ENCODE peak calls at places on chromosomes 1 and 21, in ten cellular contexts. P, R, N, S, B, Z, E, Y, G and C are unnamed samples.
A peak's percentile ranks its signal among the peaks of the same experiment; 100 is the strongest.

GRCh38 chr1:166925791-166926483 is 49.4 kb downstream of the ILDR2 start:
- DNase-seq in Z (no peak), Y (no peak), E (no peak), G (no peak), B (peak; percentile 10), P (no peak), S (peak; percentile 17), R (no peak), N (no peak), C (no peak)

GRCh38 chr1:244645414-244645813 is 7.5 kb upstream of the DESI2 start:
- DNase-seq in R (no peak), N (no peak), S (no peak), P (no peak), B (no peak), G (no peak), E (no peak), Z (no peak), Y (no peak), C (no peak)

GRCh38 chr1:224182057-224182865 is 779 bp upstream of the DEGS1 start:
- DNase-seq in R (no peak), Z (no peak), S (no peak), E (no peak), B (no peak), N (peak; percentile 86), Y (no peak), P (no peak), G (no peak), C (peak; percentile 48)

GRCh38 chr21:32826317-32827167 is 55.0 kb upstream of the PAXBP1 start:
- DNase-seq in N (peak; percentile 23), S (peak; percentile 23), E (peak; percentile 57), Y (no peak), R (no peak), B (peak; percentile 54), Z (no peak), G (no peak), P (peak; percentile 63), C (no peak)

GRCh38 chr1:58618303-58618702 is 41.3 kb upstream of the TACSTD2 start:
- DNase-seq in R (peak; percentile 4), E (no peak), Y (no peak), Z (no peak), P (peak; percentile 13), B (no peak), N (no peak), G (peak; percentile 46), S (no peak), C (no peak)

GRCh38 chr1:20551945-20552727 is at the start of gene FAM43B:
- DNase-seq in Z (peak; percentile 88), S (peak; percentile 84), B (peak; percentile 88), Y (peak; percentile 43), G (no peak), R (no peak), P (peak; percentile 62), E (peak; percentile 77), N (no peak), C (no peak)

GRCh38 chr1:221715321-221716169 is 26.3 kb downstream of the DUSP10 start:
- DNase-seq in Y (no peak), R (no peak), G (no peak), Z (no peak), S (no peak), P (peak; percentile 22), E (peak; percentile 92), N (no peak), B (peak; percentile 79), C (no peak)

GRCh38 chr1:227738820-227739219 is 3.6 kb downstream of the SNAP47 start:
- DNase-seq in Y (no peak), E (no peak), B (no peak), P (no peak), S (no peak), R (no peak), N (no peak), Z (no peak), G (no peak), C (no peak)

GRCh38 chr1:173341307-173341706 is 134.2 kb upstream of the TNFSF4 start:
- DNase-seq in R (no peak), G (no peak), P (no peak), Y (no peak), N (no peak), S (peak; percentile 29), Z (peak; percentile 57), E (no peak), B (no peak), C (no peak)

GRCh38 chr1:153945131-153945794 is 1.3 kb downstream of the DENND4B start:
- DNase-seq in R (no peak), Y (peak; percentile 60), G (peak; percentile 41), N (peak; percentile 87), S (peak; percentile 86), E (no peak), P (peak; percentile 55), B (no peak), Z (peak; percentile 88), C (peak; percentile 73)

DNA sequence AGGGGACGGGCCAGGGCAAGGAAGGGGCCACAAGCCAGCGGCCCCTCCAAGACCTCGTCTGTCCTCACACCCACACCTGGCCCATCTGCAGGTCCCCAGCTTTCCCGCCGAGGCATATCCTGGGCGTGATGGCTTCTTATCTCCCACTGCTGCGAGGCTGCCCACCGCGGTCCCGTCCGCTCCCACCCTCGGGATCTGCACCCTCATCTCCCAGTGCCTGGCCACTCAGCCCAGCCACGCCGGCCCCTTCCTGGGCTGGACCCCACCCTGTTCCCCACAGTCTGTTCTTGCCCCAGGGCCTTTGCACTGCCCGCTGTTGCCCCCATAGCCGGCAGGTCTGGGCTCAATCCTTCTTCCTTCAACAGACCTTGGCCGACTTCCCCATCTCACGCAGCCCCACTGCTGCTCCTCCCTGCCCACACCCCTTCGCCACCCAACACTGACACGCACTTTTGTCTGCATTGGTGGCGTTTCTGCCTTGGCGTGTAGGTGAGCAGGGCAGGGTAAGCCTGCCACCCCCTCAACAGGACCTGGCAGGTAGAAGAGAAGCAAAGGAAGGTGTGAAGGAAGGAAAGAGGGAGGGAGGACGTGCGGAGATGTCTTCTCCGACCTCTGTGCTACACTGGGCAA is 4.4 kb upstream of the TTC34 start:
- DNase-seq in E (no peak), R (no peak), N (no peak), G (no peak), P (no peak), B (no peak), S (no peak), Y (peak; percentile 10), Z (peak; percentile 5), C (no peak)
- H3K9me3 ChIP-seq in E (peaks cover 82% of the 10 kb centered on the region), R (no peaks in the 10 kb centered on the region), N (no peaks in the 10 kb centered on the region), G (no peaks in the 10 kb centered on the region), P (no peaks in the 10 kb centered on the region), B (no peaks in the 10 kb centered on the region), S (no peaks in the 10 kb centered on the region), Y (no peaks in the 10 kb centered on the region), Z (no peaks in the 10 kb centered on the region), C (no peaks in the 10 kb centered on the region)

GRCh38 chr1:2816786-2817185 is 15.3 kb upstream of the TTC34 start:
- DNase-seq in G (no peak), E (no peak), R (no peak), P (no peak), Y (peak; percentile 7), N (no peak), S (no peak), B (no peak), Z (no peak), C (no peak)

GRCh38 chr1:2819429-2819828 is 17.9 kb upstream of the TTC34 start:
- DNase-seq in P (no peak), Z (peak; percentile 11), S (no peak), G (no peak), R (no peak), Y (no peak), N (no peak), B (no peak), E (no peak), C (no peak)

GRCh38 chr1:2815551-2815950 is 14.1 kb upstream of the TTC34 start:
- DNase-seq in E (no peak), Y (no peak), P (no peak), Z (peak; percentile 9), G (no peak), B (no peak), R (no peak), N (no peak), S (no peak), C (no peak)

GRCh38 chr1:2819831-2820730 is 18.6 kb upstream of the TTC34 start:
- DNase-seq in G (no peak), S (no peak), P (no peak), E (no peak), Y (no peak), Z (peak; percentile 13), R (no peak), N (no peak), B (no peak), C (no peak)

DNA sequence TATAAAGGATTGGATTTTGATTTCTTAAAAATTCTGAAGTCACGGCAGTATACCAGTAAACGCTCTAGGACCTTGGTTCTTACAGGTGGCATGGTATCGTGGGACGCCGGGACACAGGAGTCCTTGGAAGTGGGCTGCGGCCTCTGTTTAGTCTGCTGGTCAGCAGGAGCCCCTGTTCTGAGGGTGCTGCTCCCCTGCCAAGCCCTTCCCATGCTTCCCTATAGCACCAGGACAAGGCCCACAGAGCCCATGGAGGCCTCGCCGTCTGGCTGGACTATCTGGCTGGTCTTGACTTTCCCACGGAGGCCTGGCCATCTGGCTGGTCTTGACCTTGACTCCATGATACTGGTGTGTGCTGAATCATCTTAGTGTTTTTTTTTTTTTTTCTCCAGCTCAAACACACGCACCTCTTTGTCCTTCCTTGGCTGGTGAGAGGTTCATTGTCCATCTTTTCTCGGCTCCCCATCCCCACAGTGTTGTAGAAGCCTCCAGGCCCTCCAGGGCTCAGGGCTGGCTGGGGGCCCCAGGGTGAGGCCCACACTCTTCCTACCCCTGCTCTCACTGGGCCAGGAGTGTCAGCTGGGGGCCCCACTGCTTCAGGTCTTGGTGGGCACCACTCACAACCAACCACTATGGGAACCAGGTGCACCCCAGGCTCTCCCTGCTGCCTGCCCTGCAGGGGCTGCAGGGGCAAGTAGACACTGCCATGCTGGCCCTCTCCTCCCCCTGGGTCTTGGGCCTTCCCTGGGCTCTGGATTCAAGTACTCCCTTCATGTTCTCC is 16.5 kb upstream of the TTC34 start:
- DNase-seq in Z (peak; percentile 11), E (no peak), Y (peak; percentile 6), P (no peak), G (no peak), S (no peak), R (no peak), N (no peak), B (no peak), C (no peak)
- H3K9me3 ChIP-seq in Z (peaks cover 3% of the 10 kb centered on the region), E (peaks cover 90% of the 10 kb centered on the region), Y (no peaks in the 10 kb centered on the region), P (no peaks in the 10 kb centered on the region), G (no peaks in the 10 kb centered on the region), S (peaks cover 5% of the 10 kb centered on the region), R (peaks cover 6% of the 10 kb centered on the region), N (no peaks in the 10 kb centered on the region), B (no peaks in the 10 kb centered on the region), C (no peaks in the 10 kb centered on the region)

DNA sequence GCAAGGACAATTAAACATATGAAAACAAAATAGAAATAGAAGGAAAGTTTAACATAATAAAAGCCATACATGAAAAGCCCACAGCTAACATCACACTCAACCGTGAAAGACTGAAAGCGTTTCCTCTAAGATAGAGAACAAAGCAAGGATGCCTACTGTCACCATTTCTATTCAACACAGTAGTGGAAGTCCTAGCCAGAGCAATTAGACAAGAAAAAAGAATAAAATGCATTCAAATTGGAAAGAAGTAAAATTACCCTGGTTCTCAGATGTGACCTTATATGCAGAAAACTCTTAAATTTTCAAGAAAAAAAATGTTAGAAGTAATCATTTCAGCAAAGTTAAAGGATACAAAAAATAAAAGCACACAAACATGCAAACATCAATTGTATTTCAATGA is 34.0 kb downstream of the ZNF644 start:
- DNase-seq in P (no peak), S (no peak), R (no peak), Z (no peak), Y (no peak), B (no peak), N (no peak), G (no peak), E (no peak), C (no peak)
- H3K9me3 ChIP-seq in P (peaks cover 6% of the 10 kb centered on the region), S (peaks cover 26% of the 10 kb centered on the region), R (peaks cover 8% of the 10 kb centered on the region), Z (peaks cover 18% of the 10 kb centered on the region), Y (no peaks in the 10 kb centered on the region), B (peaks cover 23% of the 10 kb centered on the region), N (no peaks in the 10 kb centered on the region), G (peaks cover 12% of the 10 kb centered on the region), E (peaks cover 8% of the 10 kb centered on the region), C (no peaks in the 10 kb centered on the region)

GRCh38 chr1:175927944-175928343 is 184.5 kb upstream of the TNR start:
- DNase-seq in B (no peak), Y (no peak), S (no peak), P (no peak), G (no peak), E (no peak), Z (no peak), R (no peak), N (no peak), C (no peak)
- H3K9me3 ChIP-seq in B (peaks cover 8% of the 10 kb centered on the region), Y (no peaks in the 10 kb centered on the region), S (peaks cover 33% of the 10 kb centered on the region), P (no peaks in the 10 kb centered on the region), G (peaks cover 9% of the 10 kb centered on the region), E (peaks cover 4% of the 10 kb centered on the region), Z (peaks cover 31% of the 10 kb centered on the region), R (peaks cover 24% of the 10 kb centered on the region), N (no peaks in the 10 kb centered on the region), C (no peaks in the 10 kb centered on the region)